ENCODE peak calls at places on chromosomes 2 and 18, in four cellular contexts. D is H9, W is IMR-90, V is mesendoderm. P is an unnamed sample.

GRCh38 chr2:117537030-117537429 is 277.5 kb upstream of the DDX18 start:
- DNase-seq in D (peak), W (no peak), V (peak), P (no peak)

GRCh38 chr18:23259701-23260661 is 124.7 kb downstream of the CABLES1 start:
- DNase-seq in D (peak), W (peak), V (peak), P (no peak)

GRCh38 chr18:80232710-80233109 is 14.6 kb downstream of the PARD6G start:
- DNase-seq in D (no peak), W (no peak), V (no peak), P (no peak)

GRCh38 chr2:134075204-134075603 is 178.7 kb upstream of the MGAT5 start:
- DNase-seq in D (no peak), W (no peak), V (no peak), P (no peak)

GRCh38 chr2:174337337-174338154 is 2.8 kb downstream of the SP9 start:
- DNase-seq in D (peak), W (no peak), V (peak), P (peak)

GRCh38 chr2:172510083-172510482 is 45.8 kb upstream of the PDK1 start:
- DNase-seq in D (no peak), W (no peak), V (no peak), P (no peak)

GRCh38 chr2:64120928-64121327 is 23.3 kb downstream of the PELI1 start:
- DNase-seq in D (no peak), W (no peak), V (no peak), P (no peak)

GRCh38 chr2:139769633-139770032 is 989.4 kb upstream of the NXPH2 start:
- DNase-seq in D (no peak), W (no peak), V (no peak), P (no peak)

GRCh38 chr2:101868525-101868924 is 123.2 kb upstream of the IL1R2 start:
- DNase-seq in D (no peak), W (no peak), V (no peak), P (no peak)

GRCh38 chr2:150153646-150154307 is 333.7 kb downstream of the RND3 start:
- DNase-seq in D (no peak), W (no peak), V (peak), P (no peak)

GRCh38 chr18:46311491-46311890 is 207.3 kb downstream of the HAUS1 start:
- DNase-seq in D (no peak), W (no peak), V (no peak), P (no peak)

GRCh38 chr2:62577994-62578836 is 72.2 kb upstream of the TMEM17 start:
- DNase-seq in D (no peak), W (peak), V (no peak), P (no peak)

GRCh38 chr2:70726947-70727725 is 40.9 kb downstream of the ADD2 start:
- DNase-seq in D (peak), W (peak), V (no peak), P (peak)

GRCh38 chr2:168529054-168529833 is 73.2 kb downstream of the CERS6 start:
- DNase-seq in D (no peak), W (no peak), V (no peak), P (no peak)

GRCh38 chr2:146804288-146804687 is 1040.5 kb upstream of the ACVR2A start:
- DNase-seq in D (no peak), W (no peak), V (peak), P (no peak)

GRCh38 chr2:2765839-2766495 is 434.9 kb upstream of the MYT1L start:
- DNase-seq in D (no peak), W (no peak), V (no peak), P (no peak)

GRCh38 chr2:86237172-86237571 is 37.9 kb downstream of the MRPL35 start:
- DNase-seq in D (no peak), W (no peak), V (no peak), P (no peak)

GRCh38 chr2:39778233-39778632 is 825 bp downstream of the THUMPD2 start:
- DNase-seq in D (no peak), W (no peak), V (no peak), P (no peak)

GRCh38 chr2:224778474-224778877 is 62.3 kb upstream of the CCDC195 start:
- DNase-seq in D (peak), W (peak), V (peak), P (peak)

GRCh38 chr2:30737326-30737610 is 70.0 kb downstream of the CAPN13 start:
- DNase-seq in D (no peak), W (no peak), V (no peak), P (no peak)
- H3K56ac ChIP-seq in D (no peak), W (no peak), V (no peak), P (no peak)

GRCh38 chr18:74501386-74501785 is 5.2 kb downstream of the CNDP2 start:
- DNase-seq in D (no peak), W (no peak), V (peak), P (no peak)
- H3K56ac ChIP-seq in D (no peak), W (no peak), V (peak), P (no peak)

DNA sequence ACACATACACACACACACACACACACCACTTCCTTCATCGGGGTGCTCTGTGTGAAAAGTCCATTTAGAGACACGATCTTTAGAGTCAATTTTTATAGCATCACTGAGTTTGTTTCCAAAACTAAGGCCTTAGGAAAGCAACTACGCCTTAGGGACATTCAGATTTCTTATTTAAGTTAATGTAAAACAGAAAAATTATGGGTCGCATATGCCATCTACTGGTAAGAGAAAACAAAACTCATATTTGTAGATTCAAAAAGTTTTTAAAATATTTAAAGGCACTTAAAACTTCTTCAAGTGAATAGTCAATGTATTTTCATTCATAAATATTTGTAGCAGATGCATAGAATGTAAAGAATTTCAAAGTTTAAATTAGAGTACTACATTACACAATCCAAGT is 166.2 kb downstream of the ATAD2B start:
- DNase-seq in D (no peak), W (peak), V (peak), P (no peak)
- H3K56ac ChIP-seq in D (no peak), W (no peak), V (no peak), P (no peak)

GRCh38 chr2:95063401-95063958 is 38.0 kb downstream of the MAL start:
- DNase-seq in D (no peak), W (no peak), V (no peak), P (no peak)
- H3K56ac ChIP-seq in D (no peak), W (no peak), V (no peak), P (no peak)

GRCh38 chr2:234423884-234424283 is 73.0 kb downstream of the ARL4C start:
- DNase-seq in D (no peak), W (no peak), V (no peak), P (no peak)

GRCh38 chr2:234422895-234423505 is 73.9 kb downstream of the ARL4C start:
- DNase-seq in D (no peak), W (no peak), V (no peak), P (no peak)

GRCh38 chr2:234422242-234422641 is 74.6 kb downstream of the ARL4C start:
- DNase-seq in D (no peak), W (peak), V (no peak), P (no peak)

GRCh38 chr2:234419726-234420125 is 77.2 kb downstream of the ARL4C start:
- DNase-seq in D (no peak), W (no peak), V (no peak), P (no peak)

GRCh38 chr2:234420406-234420805 is 76.5 kb downstream of the ARL4C start:
- DNase-seq in D (no peak), W (peak), V (peak), P (no peak)
- H3K56ac ChIP-seq in D (no peak), W (no peak), V (no peak), P (no peak)

GRCh38 chr2:74728842-74729241 is 74.8 kb downstream of the SEMA4F start:
- DNase-seq in D (no peak), W (no peak), V (no peak), P (no peak)
- H3K56ac ChIP-seq in D (no peak), W (no peak), V (no peak), P (no peak)

GRCh38 chr2:136248242-136248641 is 130.3 kb upstream of the CXCR4 start:
- DNase-seq in D (no peak), W (peak), V (no peak), P (no peak)

GRCh38 chr2:136243638-136244557 is 125.9 kb upstream of the CXCR4 start:
- DNase-seq in D (no peak), W (no peak), V (no peak), P (no peak)

GRCh38 chr2:136247204-136247990 is 129.4 kb upstream of the CXCR4 start:
- DNase-seq in D (no peak), W (no peak), V (no peak), P (no peak)

GRCh38 chr2:136244558-136244885 is 126.6 kb upstream of the CXCR4 start:
- DNase-seq in D (no peak), W (no peak), V (no peak), P (no peak)

GRCh38 chr2:136246086-136246669 is 128.2 kb upstream of the CXCR4 start:
- DNase-seq in D (peak), W (peak), V (peak), P (no peak)
- H3K56ac ChIP-seq in D (no peak), W (no peak), V (peak), P (no peak)

GRCh38 chr2:214519258-214519818 is 108.5 kb downstream of the VWC2L start:
- DNase-seq in D (no peak), W (no peak), V (no peak), P (no peak)
- H3K56ac ChIP-seq in D (no peak), W (no peak), V (no peak), P (no peak)

GRCh38 chr2:44614940-44615339 is 253.2 kb downstream of the CAMKMT start:
- DNase-seq in D (no peak), W (no peak), V (no peak), P (no peak)

GRCh38 chr2:44620189-44620990 is 258.6 kb downstream of the CAMKMT start:
- DNase-seq in D (no peak), W (no peak), V (no peak), P (no peak)

GRCh38 chr2:44618378-44619023 is 256.8 kb downstream of the CAMKMT start:
- DNase-seq in D (no peak), W (no peak), V (no peak), P (no peak)

GRCh38 chr2:44616616-44617266 is 255.0 kb downstream of the CAMKMT start:
- DNase-seq in D (no peak), W (no peak), V (no peak), P (no peak)

DNA sequence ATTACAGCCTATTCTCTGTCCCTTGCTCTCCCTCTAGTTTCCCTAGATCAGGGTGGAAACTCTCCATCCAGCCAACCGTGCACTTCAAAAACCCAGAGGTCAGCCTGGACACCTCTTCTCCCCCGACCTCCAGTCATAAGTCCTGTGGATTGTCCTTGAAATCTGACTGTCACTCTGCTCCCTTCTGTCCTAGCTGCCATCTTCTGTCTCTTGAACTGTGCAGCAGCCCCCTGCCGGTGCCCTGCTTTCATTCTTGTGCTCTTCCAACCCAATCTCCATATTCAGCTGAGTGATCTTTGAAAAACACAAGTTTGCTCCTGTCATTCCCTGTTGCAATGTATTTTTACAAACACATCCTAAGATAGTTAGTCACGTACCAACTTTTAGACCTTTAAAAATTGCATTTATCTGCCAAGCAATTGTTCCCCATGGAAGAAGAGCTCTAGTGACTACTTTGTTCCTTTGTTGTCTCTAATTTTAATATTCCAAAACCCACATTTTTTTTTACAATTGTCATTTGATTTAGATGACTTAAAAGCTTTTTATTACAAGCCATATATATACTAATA is 254.3 kb downstream of the CAMKMT start:
- DNase-seq in D (no peak), W (no peak), V (no peak), P (no peak)
- H3K56ac ChIP-seq in D (no peak), W (no peak), V (no peak), P (no peak)

GRCh38 chr2:144522741-144523605 is 3.1 kb upstream of the ZEB2 start:
- DNase-seq in D (peak), W (no peak), V (peak), P (no peak)

GRCh38 chr2:144521702-144522101 is 1.8 kb upstream of the ZEB2 start:
- DNase-seq in D (no peak), W (no peak), V (no peak), P (no peak)

GRCh38 chr2:144526826-144527225 is 6.9 kb upstream of the ZEB2 start:
- DNase-seq in D (no peak), W (no peak), V (no peak), P (no peak)

GRCh38 chr2:144523606-144524131 is 3.8 kb upstream of the ZEB2 start:
- DNase-seq in D (peak), W (no peak), V (peak), P (peak)

DNA sequence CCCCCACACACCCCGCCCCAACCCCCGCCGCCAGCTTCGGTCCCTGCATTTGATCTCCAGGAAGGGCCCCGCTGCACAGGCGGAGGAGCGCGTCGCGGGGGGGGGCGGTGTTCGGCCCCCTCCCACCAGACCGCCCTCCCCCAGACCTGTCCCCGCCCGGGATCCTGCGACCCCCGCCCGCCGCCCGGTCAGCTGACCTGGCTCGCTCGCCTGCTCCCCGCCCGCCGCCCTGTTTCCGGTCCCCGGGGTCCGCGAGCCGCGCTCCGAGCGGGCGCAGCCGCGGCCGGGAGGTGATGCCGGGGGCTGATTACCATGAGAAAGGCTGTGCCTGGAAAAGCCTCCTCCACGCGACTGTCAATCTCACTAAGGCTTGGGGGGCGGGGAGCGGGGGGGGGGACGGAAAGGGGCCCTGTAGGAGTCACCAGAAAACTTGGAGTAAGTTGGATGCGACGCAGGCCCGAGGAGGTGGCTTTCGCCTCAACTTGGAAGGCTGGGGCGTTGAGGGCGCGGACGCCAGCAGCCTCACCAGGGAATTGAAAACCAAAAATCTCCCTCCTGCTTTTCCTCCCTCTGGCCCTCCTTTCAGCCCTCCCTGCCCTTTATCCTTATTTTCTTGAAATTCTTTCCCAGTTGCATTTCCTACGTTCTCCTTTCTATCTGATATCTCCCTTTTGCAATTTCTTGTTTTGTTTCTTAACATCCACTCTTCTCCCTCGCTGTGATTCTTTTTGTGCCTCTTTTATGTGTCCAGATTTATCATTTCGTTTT is 4.5 kb upstream of the ZEB2 start:
- DNase-seq in D (peak), W (no peak), V (peak), P (peak)
- H3K56ac ChIP-seq in D (no peak), W (peak), V (peak), P (no peak)

P was measured in H1.